ENCODE peak calls at places on chromosomes 5 and 9, in eight cellular contexts. One of them, this sample, is unnamed.

GRCh38 chr5:55593115-55593472 is 58.3 kb upstream of the PLPP1 start:
- DNase-seq in hypothalamus: no peak
- DNase-seq in amygdala: no peak
- DNase-seq in HT1080: no peak
- DNase-seq in uterus: no peak
- DNase-seq in iris pigment epithelial cell: no peak
- DNase-seq in right atrium auricular region: no peak
- DNase-seq in natural killer cell treated with Interleukin-12 subunit alpha and Interleukin-12 subunit beta and Interleukin-15 and Interleukin-18, amount 100 ng/mL, for 72 hours: no peak
- DNase-seq in this sample: no peak

GRCh38 chr5:68482199-68482598 is 266.6 kb downstream of the PIK3R1 start:
- DNase-seq in natural killer cell treated with Interleukin-12 subunit alpha and Interleukin-12 subunit beta and Interleukin-15 and Interleukin-18, amount 100 ng/mL, for 72 hours: no peak
- DNase-seq in iris pigment epithelial cell: peak; percentile 28
- DNase-seq in hypothalamus: no peak
- DNase-seq in HT1080: no peak
- DNase-seq in uterus: no peak
- DNase-seq in right atrium auricular region: no peak
- DNase-seq in amygdala: peak; percentile 36
- DNase-seq in this sample: no peak

GRCh38 chr5:7878381-7878873 is 9.5 kb downstream of the MTRR start:
- DNase-seq in hypothalamus: no peak
- DNase-seq in uterus: no peak
- DNase-seq in natural killer cell treated with Interleukin-12 subunit alpha and Interleukin-12 subunit beta and Interleukin-15 and Interleukin-18, amount 100 ng/mL, for 72 hours: no peak
- DNase-seq in right atrium auricular region: no peak
- DNase-seq in HT1080: no peak
- DNase-seq in amygdala: no peak
- DNase-seq in iris pigment epithelial cell: peak; percentile 83
- DNase-seq in this sample: no peak

GRCh38 chr9:137127301-137128157 is 11.4 kb upstream of the GRIN1 start:
- DNase-seq in right atrium auricular region: no peak
- DNase-seq in natural killer cell treated with Interleukin-12 subunit alpha and Interleukin-12 subunit beta and Interleukin-15 and Interleukin-18, amount 100 ng/mL, for 72 hours: no peak
- DNase-seq in iris pigment epithelial cell: peak; percentile 32
- DNase-seq in amygdala: no peak
- DNase-seq in uterus: no peak
- DNase-seq in HT1080: no peak
- DNase-seq in hypothalamus: no peak
- DNase-seq in this sample: no peak

GRCh38 chr9:28899926-28900325 is 1326.6 kb upstream of the C9orf72 start:
- DNase-seq in HT1080: no peak
- DNase-seq in hypothalamus: no peak
- DNase-seq in right atrium auricular region: no peak
- DNase-seq in amygdala: no peak
- DNase-seq in natural killer cell treated with Interleukin-12 subunit alpha and Interleukin-12 subunit beta and Interleukin-15 and Interleukin-18, amount 100 ng/mL, for 72 hours: no peak
- DNase-seq in uterus: no peak
- DNase-seq in iris pigment epithelial cell: no peak
- DNase-seq in this sample: no peak

GRCh38 chr5:52491071-52491828 is 296.5 kb upstream of the ITGA1 start:
- DNase-seq in HT1080: no peak
- DNase-seq in right atrium auricular region: no peak
- DNase-seq in amygdala: no peak
- DNase-seq in natural killer cell treated with Interleukin-12 subunit alpha and Interleukin-12 subunit beta and Interleukin-15 and Interleukin-18, amount 100 ng/mL, for 72 hours: no peak
- DNase-seq in iris pigment epithelial cell: no peak
- DNase-seq in uterus: no peak
- DNase-seq in hypothalamus: no peak
- DNase-seq in this sample: no peak

GRCh38 chr5:14161825-14162556 is 18.8 kb downstream of the TRIO start:
- DNase-seq in amygdala: no peak
- DNase-seq in natural killer cell treated with Interleukin-12 subunit alpha and Interleukin-12 subunit beta and Interleukin-15 and Interleukin-18, amount 100 ng/mL, for 72 hours: no peak
- DNase-seq in uterus: no peak
- DNase-seq in HT1080: no peak
- DNase-seq in iris pigment epithelial cell: no peak
- DNase-seq in right atrium auricular region: no peak
- DNase-seq in hypothalamus: no peak
- DNase-seq in this sample: no peak

GRCh38 chr9:135136481-135136880 is 49.0 kb downstream of the OLFM1 start:
- DNase-seq in iris pigment epithelial cell: no peak
- DNase-seq in amygdala: no peak
- DNase-seq in hypothalamus: no peak
- DNase-seq in right atrium auricular region: no peak
- DNase-seq in HT1080: no peak
- DNase-seq in uterus: no peak
- DNase-seq in natural killer cell treated with Interleukin-12 subunit alpha and Interleukin-12 subunit beta and Interleukin-15 and Interleukin-18, amount 100 ng/mL, for 72 hours: no peak
- DNase-seq in this sample: no peak

GRCh38 chr5:98836175-98836574 is 62.7 kb downstream of the RGMB start:
- DNase-seq in uterus: no peak
- DNase-seq in HT1080: no peak
- DNase-seq in right atrium auricular region: no peak
- DNase-seq in natural killer cell treated with Interleukin-12 subunit alpha and Interleukin-12 subunit beta and Interleukin-15 and Interleukin-18, amount 100 ng/mL, for 72 hours: no peak
- DNase-seq in hypothalamus: no peak
- DNase-seq in amygdala: no peak
- DNase-seq in iris pigment epithelial cell: no peak
- DNase-seq in this sample: no peak

GRCh38 chr5:17396247-17396646 is 101.8 kb upstream of the TAF11L2 start:
- DNase-seq in right atrium auricular region: no peak
- DNase-seq in natural killer cell treated with Interleukin-12 subunit alpha and Interleukin-12 subunit beta and Interleukin-15 and Interleukin-18, amount 100 ng/mL, for 72 hours: no peak
- DNase-seq in amygdala: no peak
- DNase-seq in HT1080: no peak
- DNase-seq in hypothalamus: no peak
- DNase-seq in iris pigment epithelial cell: no peak
- DNase-seq in uterus: no peak
- DNase-seq in this sample: no peak

GRCh38 chr5:65858316-65858715 is 68.1 kb upstream of the ERBIN start:
- DNase-seq in hypothalamus: no peak
- DNase-seq in uterus: no peak
- DNase-seq in HT1080: peak; percentile 22
- DNase-seq in iris pigment epithelial cell: peak; percentile 53
- DNase-seq in natural killer cell treated with Interleukin-12 subunit alpha and Interleukin-12 subunit beta and Interleukin-15 and Interleukin-18, amount 100 ng/mL, for 72 hours: no peak
- DNase-seq in amygdala: no peak
- DNase-seq in right atrium auricular region: no peak
- DNase-seq in this sample: no peak

GRCh38 chr9:77807295-77807694 is 159.2 kb upstream of the GNA14 start:
- DNase-seq in hypothalamus: no peak
- DNase-seq in right atrium auricular region: no peak
- DNase-seq in uterus: no peak
- DNase-seq in iris pigment epithelial cell: peak; percentile 98
- DNase-seq in amygdala: no peak
- DNase-seq in natural killer cell treated with Interleukin-12 subunit alpha and Interleukin-12 subunit beta and Interleukin-15 and Interleukin-18, amount 100 ng/mL, for 72 hours: no peak
- DNase-seq in HT1080: peak; percentile 92
- DNase-seq in this sample: no peak

GRCh38 chr9:14063799-14064198 is 250.1 kb downstream of the NFIB start:
- DNase-seq in uterus: no peak
- DNase-seq in HT1080: no peak
- DNase-seq in amygdala: no peak
- DNase-seq in iris pigment epithelial cell: no peak
- DNase-seq in hypothalamus: no peak
- DNase-seq in right atrium auricular region: no peak
- DNase-seq in natural killer cell treated with Interleukin-12 subunit alpha and Interleukin-12 subunit beta and Interleukin-15 and Interleukin-18, amount 100 ng/mL, for 72 hours: no peak
- DNase-seq in this sample: no peak

GRCh38 chr5:157961176-157961575 is 102.2 kb upstream of the CLINT1 start:
- DNase-seq in HT1080: no peak
- DNase-seq in natural killer cell treated with Interleukin-12 subunit alpha and Interleukin-12 subunit beta and Interleukin-15 and Interleukin-18, amount 100 ng/mL, for 72 hours: no peak
- DNase-seq in right atrium auricular region: no peak
- DNase-seq in iris pigment epithelial cell: no peak
- DNase-seq in hypothalamus: no peak
- DNase-seq in uterus: no peak
- DNase-seq in amygdala: no peak
- DNase-seq in this sample: no peak

GRCh38 chr9:2299156-2299842 is 284.2 kb downstream of the SMARCA2 start:
- DNase-seq in uterus: no peak
- DNase-seq in HT1080: no peak
- DNase-seq in amygdala: no peak
- DNase-seq in hypothalamus: no peak
- DNase-seq in iris pigment epithelial cell: no peak
- DNase-seq in natural killer cell treated with Interleukin-12 subunit alpha and Interleukin-12 subunit beta and Interleukin-15 and Interleukin-18, amount 100 ng/mL, for 72 hours: no peak
- DNase-seq in right atrium auricular region: no peak
- DNase-seq in this sample: peak; percentile 67

GRCh38 chr9:97788763-97789663 is 64.0 kb upstream of the FOXE1 start:
- DNase-seq in amygdala: no peak
- DNase-seq in uterus: no peak
- DNase-seq in right atrium auricular region: peak; percentile 49
- DNase-seq in HT1080: peak; percentile 64
- DNase-seq in natural killer cell treated with Interleukin-12 subunit alpha and Interleukin-12 subunit beta and Interleukin-15 and Interleukin-18, amount 100 ng/mL, for 72 hours: no peak
- DNase-seq in hypothalamus: no peak
- DNase-seq in iris pigment epithelial cell: peak; percentile 18
- DNase-seq in this sample: no peak

GRCh38 chr5:34833991-34834793 is 4.8 kb upstream of the TTC23L start:
- DNase-seq in right atrium auricular region: no peak
- DNase-seq in uterus: no peak
- DNase-seq in natural killer cell treated with Interleukin-12 subunit alpha and Interleukin-12 subunit beta and Interleukin-15 and Interleukin-18, amount 100 ng/mL, for 72 hours: no peak
- DNase-seq in hypothalamus: no peak
- DNase-seq in iris pigment epithelial cell: peak; percentile 68
- DNase-seq in HT1080: no peak
- DNase-seq in amygdala: no peak
- DNase-seq in this sample: no peak

GRCh38 chr9:127569819-127570401 is 42.2 kb upstream of the STXBP1 start:
- DNase-seq in right atrium auricular region: no peak
- DNase-seq in uterus: no peak
- DNase-seq in natural killer cell treated with Interleukin-12 subunit alpha and Interleukin-12 subunit beta and Interleukin-15 and Interleukin-18, amount 100 ng/mL, for 72 hours: peak; percentile 52
- DNase-seq in hypothalamus: no peak
- DNase-seq in amygdala: no peak
- DNase-seq in HT1080: peak; percentile 71
- DNase-seq in iris pigment epithelial cell: no peak
- DNase-seq in this sample: no peak

GRCh38 chr5:14723648-14724231 is 59.2 kb downstream of the OTULIN start:
- DNase-seq in hypothalamus: no peak
- DNase-seq in HT1080: peak; percentile 62
- DNase-seq in natural killer cell treated with Interleukin-12 subunit alpha and Interleukin-12 subunit beta and Interleukin-15 and Interleukin-18, amount 100 ng/mL, for 72 hours: no peak
- DNase-seq in iris pigment epithelial cell: no peak
- DNase-seq in amygdala: no peak
- DNase-seq in uterus: no peak
- DNase-seq in right atrium auricular region: no peak
- DNase-seq in this sample: no peak

GRCh38 chr9:124776952-124777645 is at the start of gene OLFML2A:
- DNase-seq in amygdala: no peak
- DNase-seq in uterus: no peak
- DNase-seq in HT1080: no peak
- DNase-seq in iris pigment epithelial cell: no peak
- DNase-seq in natural killer cell treated with Interleukin-12 subunit alpha and Interleukin-12 subunit beta and Interleukin-15 and Interleukin-18, amount 100 ng/mL, for 72 hours: no peak
- DNase-seq in hypothalamus: no peak
- DNase-seq in right atrium auricular region: no peak
- DNase-seq in this sample: no peak

GRCh38 chr9:138074516-138074915 is 196.9 kb downstream of the CACNA1B start:
- DNase-seq in HT1080: no peak
- DNase-seq in amygdala: no peak
- DNase-seq in iris pigment epithelial cell: no peak
- DNase-seq in hypothalamus: no peak
- DNase-seq in right atrium auricular region: peak; percentile 44
- DNase-seq in uterus: no peak
- DNase-seq in natural killer cell treated with Interleukin-12 subunit alpha and Interleukin-12 subunit beta and Interleukin-15 and Interleukin-18, amount 100 ng/mL, for 72 hours: no peak
- DNase-seq in this sample: peak; percentile 30

GRCh38 chr5:150457112-150457511 is 7.6 kb upstream of the RPS14 start:
- DNase-seq in amygdala: no peak
- DNase-seq in uterus: no peak
- DNase-seq in right atrium auricular region: no peak
- DNase-seq in hypothalamus: no peak
- DNase-seq in iris pigment epithelial cell: no peak
- DNase-seq in HT1080: no peak
- DNase-seq in natural killer cell treated with Interleukin-12 subunit alpha and Interleukin-12 subunit beta and Interleukin-15 and Interleukin-18, amount 100 ng/mL, for 72 hours: no peak
- DNase-seq in this sample: no peak

GRCh38 chr5:62977641-62978040 is 399.0 kb downstream of the LRRC70 start:
- DNase-seq in right atrium auricular region: no peak
- DNase-seq in uterus: no peak
- DNase-seq in natural killer cell treated with Interleukin-12 subunit alpha and Interleukin-12 subunit beta and Interleukin-15 and Interleukin-18, amount 100 ng/mL, for 72 hours: no peak
- DNase-seq in hypothalamus: no peak
- DNase-seq in iris pigment epithelial cell: no peak
- DNase-seq in HT1080: no peak
- DNase-seq in amygdala: no peak
- DNase-seq in this sample: no peak

GRCh38 chr9:114274217-114274616 is 48.7 kb upstream of the ORM1 start:
- DNase-seq in hypothalamus: no peak
- DNase-seq in iris pigment epithelial cell: no peak
- DNase-seq in amygdala: no peak
- DNase-seq in HT1080: no peak
- DNase-seq in natural killer cell treated with Interleukin-12 subunit alpha and Interleukin-12 subunit beta and Interleukin-15 and Interleukin-18, amount 100 ng/mL, for 72 hours: no peak
- DNase-seq in uterus: no peak
- DNase-seq in right atrium auricular region: no peak
- DNase-seq in this sample: no peak

GRCh38 chr9:72476617-72477375 is 44.6 kb upstream of the TMC1 start:
- DNase-seq in natural killer cell treated with Interleukin-12 subunit alpha and Interleukin-12 subunit beta and Interleukin-15 and Interleukin-18, amount 100 ng/mL, for 72 hours: no peak
- DNase-seq in hypothalamus: no peak
- DNase-seq in HT1080: peak; percentile 95
- DNase-seq in right atrium auricular region: no peak
- DNase-seq in uterus: peak; percentile 22
- DNase-seq in amygdala: no peak
- DNase-seq in iris pigment epithelial cell: peak; percentile 80
- DNase-seq in this sample: no peak

GRCh38 chr9:136055715-136056545 is 39.2 kb downstream of the NACC2 start:
- DNase-seq in natural killer cell treated with Interleukin-12 subunit alpha and Interleukin-12 subunit beta and Interleukin-15 and Interleukin-18, amount 100 ng/mL, for 72 hours: no peak
- DNase-seq in amygdala: no peak
- DNase-seq in iris pigment epithelial cell: no peak
- DNase-seq in right atrium auricular region: no peak
- DNase-seq in uterus: no peak
- DNase-seq in HT1080: no peak
- DNase-seq in hypothalamus: no peak
- DNase-seq in this sample: no peak

GRCh38 chr5:36688722-36689121 is 82.3 kb downstream of the SLC1A3 start:
- DNase-seq in right atrium auricular region: no peak
- DNase-seq in natural killer cell treated with Interleukin-12 subunit alpha and Interleukin-12 subunit beta and Interleukin-15 and Interleukin-18, amount 100 ng/mL, for 72 hours: no peak
- DNase-seq in uterus: no peak
- DNase-seq in HT1080: no peak
- DNase-seq in iris pigment epithelial cell: no peak
- DNase-seq in amygdala: no peak
- DNase-seq in hypothalamus: no peak
- DNase-seq in this sample: no peak

GRCh38 chr9:77901771-77902170 is 129.8 kb downstream of the GNAQ start:
- DNase-seq in iris pigment epithelial cell: no peak
- DNase-seq in HT1080: no peak
- DNase-seq in hypothalamus: no peak
- DNase-seq in uterus: no peak
- DNase-seq in amygdala: no peak
- DNase-seq in right atrium auricular region: no peak
- DNase-seq in natural killer cell treated with Interleukin-12 subunit alpha and Interleukin-12 subunit beta and Interleukin-15 and Interleukin-18, amount 100 ng/mL, for 72 hours: no peak
- DNase-seq in this sample: no peak